ENCODE peak calls at places on chromosomes 6 and 20, in five cellular contexts. U is mesenchymal stem cell, N is RWPE2, Q is BE2C, M is iPS DF 6.9. B is an unnamed sample.
A peak's percentile ranks its signal among the peaks of the same experiment; 100 is the strongest.

GRCh38 chr6:170111816-170112582 is 178.9 kb downstream of the DLL1 start:
- DNase-seq in M (no peak), N (no peak), U (no peak), Q (no peak), B (no peak)

GRCh38 chr6:31945507-31946369 is at the start of gene CFB:
- DNase-seq in Q (no peak), M (no peak), N (no peak), U (peak; percentile 66), B (peak; percentile 37)

GRCh38 chr6:45327956-45328522 is at the start of gene RUNX2:
- DNase-seq in Q (no peak), N (no peak), U (peak; percentile 74), M (no peak), B (peak; percentile 73)

GRCh38 chr20:5401277-5401676 is 84.5 kb upstream of the PROKR2 start:
- DNase-seq in N (no peak), M (no peak), U (no peak), Q (no peak), B (no peak)

GRCh38 chr6:44217332-44218143 is 812 bp downstream of the MYMX start:
- DNase-seq in Q (peak; percentile 34), M (no peak), N (no peak), U (no peak), B (no peak)

GRCh38 chr6:1251198-1252155 is 60.4 kb upstream of the FOXQ1 start:
- DNase-seq in U (peak; percentile 14), M (no peak), N (no peak), Q (no peak), B (no peak)

GRCh38 chr6:113596477-113596876 is 260.7 kb upstream of the MARCKS start:
- DNase-seq in N (no peak), Q (no peak), M (no peak), U (no peak), B (no peak)

GRCh38 chr6:170090561-170090960 is 200.3 kb downstream of the DLL1 start:
- DNase-seq in M (no peak), N (no peak), U (no peak), Q (no peak), B (no peak)

GRCh38 chr20:21234816-21235215 is 68.3 kb upstream of the XRN2 start:
- DNase-seq in Q (no peak), M (no peak), N (no peak), U (no peak), B (peak; percentile 50)

GRCh38 chr20:59207742-59208357 is 44.2 kb downstream of the ZNF831 start:
- DNase-seq in Q (peak; percentile 68), M (peak; percentile 68), U (no peak), N (no peak), B (peak; percentile 52)

GRCh38 chr6:57173056-57173885 is 1.1 kb downstream of the BAG2 start:
- DNase-seq in N (no peak), U (peak; percentile 52), M (no peak), Q (no peak), B (peak; percentile 60)

GRCh38 chr6:163625265-163625664 is 210.7 kb downstream of the QKI start:
- DNase-seq in N (no peak), U (no peak), M (no peak), Q (no peak), B (no peak)

GRCh38 chr6:45422541-45423110 is 44.9 kb upstream of the SUPT3H start:
- DNase-seq in Q (peak; percentile 12), N (no peak), M (no peak), U (peak; percentile 74), B (peak; percentile 65)

GRCh38 chr20:56909918-56910714 is 281.0 kb downstream of the TFAP2C start:
- DNase-seq in N (no peak), U (no peak), Q (no peak), M (no peak), B (no peak)

GRCh38 chr6:2760882-2761842 is 4.0 kb upstream of the WRNIP1 start:
- DNase-seq in U (no peak), N (no peak), M (no peak), Q (no peak), B (peak; percentile 22)

GRCh38 chr6:111105578-111105977 is 18.3 kb downstream of the SLC16A10 start:
- DNase-seq in U (no peak), M (no peak), N (peak; percentile 72), Q (peak; percentile 79), B (no peak)

GRCh38 chr6:16322666-16323312 is 84.4 kb downstream of the GMPR start:
- DNase-seq in N (no peak), Q (no peak), U (peak; percentile 97), M (no peak), B (peak; percentile 86)

GRCh38 chr6:16324184-16324583 is 85.8 kb downstream of the GMPR start:
- DNase-seq in N (no peak), U (no peak), M (no peak), Q (no peak), B (no peak)

GRCh38 chr6:16326971-16327776 is 88.8 kb downstream of the GMPR start:
- DNase-seq in M (no peak), U (no peak), Q (no peak), N (no peak), B (no peak)

GRCh38 chr6:16326531-16326930 is 88.1 kb downstream of the GMPR start:
- DNase-seq in U (no peak), M (no peak), N (no peak), Q (no peak), B (no peak)

GRCh38 chr6:16324622-16325225 is 86.3 kb downstream of the GMPR start:
- DNase-seq in M (no peak), N (no peak), Q (no peak), U (peak; percentile 33), B (no peak)
- H3K27me3 ChIP-seq in M (no peaks in the 10 kb centered on the region), N (no peaks in the 10 kb centered on the region), Q (no peaks in the 10 kb centered on the region), U (no peaks in the 10 kb centered on the region), B (no peaks in the 10 kb centered on the region)

DNA sequence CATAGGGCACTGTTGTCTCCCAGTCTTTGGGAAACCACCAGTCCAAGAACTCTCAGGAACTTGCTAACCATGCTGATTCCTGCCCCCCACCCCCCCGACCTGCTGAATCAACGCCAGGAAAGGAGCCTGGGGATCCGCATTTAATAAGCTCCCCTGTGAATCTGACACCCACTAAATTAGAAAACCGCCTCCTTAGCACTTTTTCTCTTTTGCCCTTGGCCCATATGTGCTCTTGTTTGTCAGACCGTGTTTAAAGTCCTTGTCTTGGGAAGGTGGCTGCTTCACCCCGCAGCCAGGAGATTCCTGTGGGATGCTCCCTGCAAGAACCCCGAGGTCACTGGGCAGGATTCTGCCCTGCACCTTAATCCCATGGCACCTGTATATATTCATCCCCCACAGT is 15.7 kb upstream of the FOXP4 start:
- DNase-seq in Q (no peak), N (no peak), M (no peak), U (no peak), B (no peak)
- H3K27me3 ChIP-seq in Q (no peaks in the 10 kb centered on the region), N (no peaks in the 10 kb centered on the region), M (no peaks in the 10 kb centered on the region), U (peaks cover 69% of the 10 kb centered on the region), B (no peaks in the 10 kb centered on the region)

DNA sequence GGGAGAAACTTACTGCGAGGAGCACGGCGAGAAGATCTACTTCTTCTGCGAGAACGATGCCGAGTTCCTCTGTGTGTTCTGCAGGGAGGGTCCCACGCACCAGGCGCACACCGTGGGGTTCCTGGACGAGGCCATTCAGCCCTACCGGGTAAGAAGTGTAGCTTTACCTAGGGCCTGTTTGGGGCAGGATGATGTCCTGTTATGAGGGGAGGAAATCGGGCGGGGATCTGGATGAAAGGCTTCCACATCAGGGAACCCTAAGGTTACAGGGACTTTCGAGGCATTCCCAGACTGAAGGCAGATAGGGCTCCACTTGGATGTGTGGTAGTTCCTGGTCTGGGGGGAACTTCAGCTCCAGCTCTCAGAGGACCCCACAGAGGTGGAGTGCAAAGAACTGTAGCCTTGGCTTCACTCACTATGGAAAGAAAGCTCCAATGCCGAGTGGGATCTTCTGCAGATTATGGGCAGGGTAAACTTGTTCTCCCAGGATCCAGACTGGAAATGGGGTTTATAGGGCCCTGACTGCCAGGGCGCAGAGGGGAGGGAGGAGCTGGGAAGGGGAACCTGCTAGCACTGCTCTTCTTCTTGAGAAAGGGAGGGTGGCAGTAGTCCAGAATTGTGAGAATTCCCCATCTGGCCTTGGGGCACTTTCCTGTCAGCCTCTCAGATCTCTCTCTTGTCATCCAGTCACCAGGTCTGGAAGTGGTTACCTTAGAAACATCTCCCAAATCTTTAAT is 740 bp downstream of the TRIM15 start:
- DNase-seq in M (no peak), U (no peak), N (no peak), Q (no peak), B (no peak)
- H3K27me3 ChIP-seq in M (no peaks in the 10 kb centered on the region), U (peaks cover 35% of the 10 kb centered on the region), N (no peaks in the 10 kb centered on the region), Q (peaks cover 19% of the 10 kb centered on the region), B (peaks cover 8% of the 10 kb centered on the region)

DNA sequence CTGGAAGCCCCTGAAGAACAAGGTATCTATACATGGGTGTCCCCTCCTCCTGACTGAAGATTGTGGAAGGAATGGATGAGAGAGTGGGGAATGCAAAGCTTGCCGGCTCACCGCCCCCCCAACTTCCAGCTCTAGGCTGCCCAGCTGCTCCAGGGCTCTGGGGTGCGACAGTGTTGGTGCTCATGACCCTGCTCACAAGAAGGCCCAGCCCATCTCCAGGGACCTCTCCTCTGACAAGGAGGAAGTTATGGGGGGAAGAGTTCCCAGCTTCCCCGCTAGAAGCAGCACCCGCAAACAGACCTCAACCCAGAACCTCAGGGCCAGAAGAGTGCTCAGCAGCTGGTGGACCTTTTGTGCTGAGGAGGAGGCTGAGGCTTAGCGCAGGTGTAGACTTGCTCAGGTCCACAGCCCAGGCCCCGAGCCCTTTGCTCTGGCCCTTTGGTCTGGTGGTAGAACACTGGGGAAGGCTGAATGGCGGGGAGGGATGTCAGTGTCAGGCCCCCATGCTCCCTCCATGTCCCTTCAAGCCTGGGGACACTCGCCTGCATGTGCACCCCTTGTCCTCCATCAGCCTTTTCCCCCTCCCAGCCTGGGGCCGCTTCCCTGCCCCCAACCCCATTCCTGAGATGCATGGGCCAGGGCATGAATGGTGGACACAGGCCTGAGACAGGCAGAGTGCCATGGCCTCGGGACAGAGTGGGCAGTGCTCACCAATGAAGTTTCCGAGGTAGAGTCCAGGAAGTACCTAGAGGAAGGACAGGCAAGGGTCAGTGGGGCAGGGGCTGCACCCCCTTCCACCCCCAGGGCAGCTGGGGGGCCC is 1.3 kb downstream of the DUSP15 start:
- DNase-seq in Q (no peak), U (no peak), N (no peak), M (no peak), B (no peak)
- H3K27me3 ChIP-seq in Q (peaks cover 31% of the 10 kb centered on the region), U (peaks cover 86% of the 10 kb centered on the region), N (peaks cover 40% of the 10 kb centered on the region), M (peaks cover 20% of the 10 kb centered on the region), B (peaks cover 54% of the 10 kb centered on the region)

DNA sequence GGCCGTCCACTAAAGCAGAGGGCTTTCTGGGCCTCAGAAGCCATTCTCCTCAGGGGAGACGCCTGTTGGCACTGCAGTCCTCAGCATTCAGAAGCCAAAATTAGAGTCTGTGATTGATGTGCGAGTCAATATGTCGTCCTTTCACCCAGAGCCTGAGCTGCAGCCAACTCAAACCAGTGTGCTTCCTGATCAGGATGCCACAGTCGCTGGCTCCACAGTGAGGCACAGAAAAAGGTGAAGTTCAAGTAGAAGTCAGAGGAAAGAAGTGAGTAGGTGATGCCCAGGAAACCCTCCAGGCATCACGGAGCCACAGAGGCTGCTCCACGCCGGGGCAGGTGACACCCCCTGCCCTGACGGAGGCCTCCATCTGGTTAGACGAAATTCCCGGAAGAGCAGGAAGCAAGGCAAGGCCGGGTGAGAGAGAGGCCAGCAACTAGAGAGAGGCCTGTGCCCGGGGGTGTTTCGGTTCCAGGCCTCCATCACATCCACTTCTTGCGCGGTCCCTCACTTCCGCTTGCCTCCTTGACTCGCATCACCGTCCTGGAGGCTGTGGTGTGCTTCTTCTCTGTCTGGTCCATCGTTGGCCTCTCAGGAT is 177.7 kb upstream of the SNX9 start:
- DNase-seq in Q (no peak), M (no peak), U (no peak), N (no peak), B (no peak)
- H3K27me3 ChIP-seq in Q (no peaks in the 10 kb centered on the region), M (no peaks in the 10 kb centered on the region), U (peaks cover 2% of the 10 kb centered on the region), N (no peaks in the 10 kb centered on the region), B (peaks cover 3% of the 10 kb centered on the region)